ENCODE peak calls at places on chromosomes 3 and 15, in ten cellular contexts. W, F, S, B, A, K, J, O, C and T are unnamed samples.

GRCh38 chr3:16338999-16339398 is 74.0 kb downstream of the OXNAD1 start:
- DNase-seq in J (no peak), O (peak), A (peak), S (no peak), B (no peak), W (no peak), K (no peak), C (peak), F (peak), T (peak)

GRCh38 chr3:151283907-151284461 is 5.6 kb upstream of the P2RY14 start:
- DNase-seq in B (no peak), J (peak), S (peak), A (peak), O (no peak), K (no peak), C (peak), F (no peak), W (no peak), T (peak)

GRCh38 chr15:100558771-100559254 is 30.1 kb upstream of the CERS3 start:
- DNase-seq in J (no peak), C (no peak), S (no peak), W (no peak), A (no peak), K (no peak), O (no peak), F (no peak), B (peak), T (no peak)

GRCh38 chr3:14810795-14811661 is 7.7 kb upstream of the FGD5 start:
- DNase-seq in B (peak), A (no peak), W (no peak), C (peak), J (no peak), F (no peak), K (no peak), O (no peak), S (no peak), T (no peak)

GRCh38 chr15:77144492-77145070 is 73.7 kb upstream of the TSPAN3 start:
- DNase-seq in A (peak), J (no peak), W (no peak), C (no peak), S (no peak), O (peak), K (no peak), F (no peak), B (no peak), T (no peak)

GRCh38 chr15:60673918-60674558 is 195.1 kb upstream of the ICE2 start:
- DNase-seq in B (no peak), F (peak), J (peak), K (peak), W (peak), C (peak), O (peak), S (peak), A (peak), T (peak)

GRCh38 chr3:148604270-148605085 is 93.2 kb upstream of the AGTR1 start:
- DNase-seq in J (no peak), A (peak), S (no peak), C (no peak), O (no peak), W (no peak), B (no peak), F (no peak), K (no peak), T (no peak)

GRCh38 chr3:38454884-38455638 is 1.4 kb downstream of the ACVR2B start:
- DNase-seq in C (peak), B (peak), O (peak), F (peak), K (peak), W (peak), S (peak), J (peak), A (no peak), T (no peak)

GRCh38 chr3:55854395-55854994 is 367.4 kb upstream of the WNT5A start:
- DNase-seq in W (no peak), C (no peak), S (no peak), J (no peak), A (no peak), F (no peak), O (no peak), B (no peak), K (no peak), T (no peak)

GRCh38 chr15:74795961-74796625 is 14.2 kb downstream of the CSK start:
- DNase-seq in O (no peak), W (peak), K (no peak), A (no peak), B (no peak), S (no peak), F (no peak), J (no peak), C (no peak), T (no peak)

GRCh38 chr15:74794248-74794969 is 12.5 kb downstream of the CSK start:
- DNase-seq in S (no peak), A (no peak), O (no peak), C (no peak), B (no peak), J (no peak), F (no peak), K (no peak), W (no peak), T (no peak)

GRCh38 chr15:74793135-74794028 is 11.5 kb downstream of the CSK start:
- DNase-seq in O (no peak), K (no peak), A (peak), F (no peak), B (peak), C (no peak), S (no peak), J (no peak), W (peak), T (no peak)

GRCh38 chr15:74792227-74793016 is 10.5 kb downstream of the CSK start:
- DNase-seq in A (no peak), B (no peak), F (no peak), K (no peak), C (no peak), J (no peak), S (no peak), O (no peak), W (no peak), T (no peak)

DNA sequence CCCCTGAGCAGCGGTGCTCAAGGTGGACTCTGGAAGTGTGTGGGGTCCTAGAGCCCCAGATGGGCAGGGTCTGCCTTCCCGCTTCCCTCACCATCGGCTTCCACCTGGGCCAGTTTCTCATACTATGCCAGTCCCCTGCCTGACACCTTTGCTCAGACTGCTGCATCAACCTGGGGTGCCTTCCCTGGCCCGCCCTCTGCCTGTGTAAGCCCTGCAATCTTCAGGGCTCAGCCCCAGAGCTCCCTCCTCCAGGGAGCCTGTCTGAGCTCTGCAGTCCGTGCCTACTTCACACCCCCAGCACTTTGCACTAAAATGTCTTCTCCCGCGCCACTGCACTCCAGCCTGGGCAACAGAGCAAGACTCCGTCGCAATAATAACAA is 13.1 kb downstream of the CSK start:
- DNase-seq in C (no peak), W (no peak), A (no peak), B (no peak), K (no peak), J (no peak), O (no peak), F (no peak), S (no peak), T (no peak)
- H3K27ac ChIP-seq in C (no peak), W (no peak), A (no peak), B (no peak), K (no peak), J (no peak), O (no peak), F (no peak), S (no peak), T (peak)

GRCh38 chr15:90413411-90414379 is 25.7 kb downstream of the IQGAP1 start:
- DNase-seq in K (no peak), J (no peak), F (no peak), C (peak), S (no peak), B (no peak), A (peak), O (no peak), W (no peak), T (no peak)
- H3K27ac ChIP-seq in K (peak), J (peak), F (no peak), C (peak), S (peak), B (peak), A (peak), O (peak), W (no peak), T (peak)

DNA sequence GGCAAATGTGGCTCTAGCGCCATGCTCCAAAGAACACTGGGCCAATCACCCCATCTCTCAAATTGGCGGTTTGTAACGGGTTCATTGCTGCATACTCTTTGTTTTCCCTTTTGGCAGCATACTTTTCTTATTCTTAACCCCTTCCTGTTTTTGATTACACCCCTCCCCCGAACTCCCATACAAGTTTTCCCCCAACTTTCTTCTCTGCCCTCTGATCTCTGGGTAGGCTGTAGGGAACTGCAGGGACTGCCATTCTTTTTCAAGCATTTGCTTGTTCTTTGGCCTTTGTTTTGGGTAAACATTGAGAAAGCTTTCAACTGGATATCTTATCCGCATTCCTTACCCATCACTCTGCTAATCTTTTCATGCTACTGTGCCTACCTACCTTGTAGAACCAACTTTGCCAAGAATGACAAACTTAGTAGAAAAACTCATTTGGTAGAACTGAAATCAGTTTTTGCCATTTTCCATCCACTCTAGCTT is 1.6 kb downstream of the PPM1L start:
- DNase-seq in K (no peak), W (no peak), A (no peak), B (no peak), O (no peak), C (no peak), J (no peak), F (no peak), S (no peak), T (no peak)
- H3K27ac ChIP-seq in K (no peak), W (no peak), A (no peak), B (no peak), O (no peak), C (no peak), J (no peak), F (peak), S (peak), T (no peak)

GRCh38 chr3:86986666-86987420 is 4.1 kb downstream of the VGLL3 start:
- DNase-seq in K (no peak), A (no peak), W (no peak), S (no peak), O (peak), J (no peak), C (no peak), F (no peak), B (no peak), T (no peak)

GRCh38 chr3:86987421-86987715 is 3.6 kb downstream of the VGLL3 start:
- DNase-seq in F (no peak), J (no peak), A (no peak), C (no peak), W (no peak), S (no peak), O (no peak), B (no peak), K (no peak), T (no peak)

GRCh38 chr3:86988986-86989385 is 2.0 kb downstream of the VGLL3 start:
- DNase-seq in B (no peak), W (no peak), K (no peak), J (no peak), S (no peak), O (no peak), A (no peak), C (no peak), F (no peak), T (no peak)

GRCh38 chr3:86989611-86990010 is 1.3 kb downstream of the VGLL3 start:
- DNase-seq in W (no peak), B (no peak), A (no peak), S (no peak), C (no peak), F (no peak), J (no peak), K (no peak), O (no peak), T (no peak)

GRCh38 chr3:86988235-86988634 is 2.7 kb downstream of the VGLL3 start:
- DNase-seq in F (no peak), J (no peak), O (peak), K (no peak), C (peak), W (no peak), S (no peak), A (peak), B (no peak), T (no peak)
- H3K27ac ChIP-seq in F (no peak), J (no peak), O (peak), K (peak), C (no peak), W (no peak), S (no peak), A (peak), B (no peak), T (peak)

GRCh38 chr15:92073044-92073785 is 219.7 kb downstream of the SLCO3A1 start:
- DNase-seq in A (no peak), S (no peak), J (no peak), C (no peak), K (no peak), W (no peak), F (no peak), B (no peak), O (no peak), T (no peak)

GRCh38 chr15:92068121-92068520 is 214.6 kb downstream of the SLCO3A1 start:
- DNase-seq in W (no peak), O (no peak), S (no peak), K (no peak), F (peak), A (no peak), B (no peak), J (no peak), C (no peak), T (no peak)

GRCh38 chr15:92069308-92070244 is 216.1 kb downstream of the SLCO3A1 start:
- DNase-seq in C (peak), A (peak), K (peak), W (peak), S (peak), F (no peak), O (peak), J (peak), B (no peak), T (peak)

GRCh38 chr15:92074161-92074560 is 220.7 kb downstream of the SLCO3A1 start:
- DNase-seq in A (no peak), O (no peak), W (no peak), K (no peak), S (no peak), F (no peak), J (no peak), C (no peak), B (no peak), T (no peak)

DNA sequence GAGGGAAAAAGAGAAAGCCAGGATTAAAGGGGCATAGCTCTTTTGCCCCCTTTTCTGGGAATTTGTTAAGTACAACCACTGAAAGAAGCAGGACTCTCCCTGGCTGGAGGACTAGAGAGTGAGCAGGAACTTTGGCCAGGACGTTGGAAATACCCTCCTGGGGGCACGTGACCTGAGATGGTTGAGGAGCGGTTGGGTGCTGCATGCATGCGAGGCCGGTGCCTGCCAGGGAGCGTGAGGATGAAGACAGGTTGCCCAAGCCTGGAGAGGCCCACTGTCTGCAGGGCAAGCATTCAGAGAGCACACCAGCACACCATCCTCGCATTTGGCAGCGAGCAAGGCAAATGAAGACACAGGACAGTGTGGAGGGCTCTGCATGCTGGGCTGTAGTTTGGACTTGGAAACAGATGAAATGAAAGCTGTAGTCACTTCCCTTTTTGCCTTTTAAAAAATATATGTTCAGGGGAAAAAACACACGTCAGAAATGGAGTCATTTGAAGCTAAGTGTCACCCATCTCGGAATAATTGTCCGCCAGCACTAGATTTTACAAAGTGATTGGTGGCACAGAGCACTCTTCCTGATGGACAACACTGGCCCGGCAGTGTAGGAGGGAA is 217.6 kb downstream of the SLCO3A1 start:
- DNase-seq in S (peak), A (no peak), C (no peak), O (no peak), B (no peak), K (no peak), F (no peak), W (no peak), J (no peak), T (no peak)
- H3K27ac ChIP-seq in S (peak), A (no peak), C (no peak), O (no peak), B (no peak), K (peak), F (no peak), W (no peak), J (no peak), T (no peak)

GRCh38 chr3:32113981-32114566 is 7.7 kb downstream of the GPD1L start:
- DNase-seq in F (no peak), C (no peak), K (no peak), S (no peak), W (no peak), J (no peak), O (no peak), B (no peak), A (no peak), T (no peak)
- H3K27ac ChIP-seq in F (no peak), C (no peak), K (no peak), S (no peak), W (peak), J (no peak), O (no peak), B (no peak), A (no peak), T (no peak)